ENCODE peak calls at places on chromosome 7, in eight cellular contexts. P is tibial nerve, R is heart right ventricle, O is astrocyte of the cerebellum, H is HCT116, Z is HFF-Myc, F is WERI-Rb-1, X is neural progenitor cell. S is an unnamed sample.

GRCh38 chr7:78377532-78377931 is 579.0 kb downstream of the PHTF2 start:
- DNase-seq in P (no peak), R (no peak), O (no peak), H (no peak), Z (no peak), F (no peak), X (no peak), S (no peak)

GRCh38 chr7:49775065-49775948 is 1.9 kb downstream of the VWC2 start:
- DNase-seq in P (no peak), R (peak), O (no peak), H (no peak), Z (no peak), F (peak), X (peak), S (no peak)

GRCh38 chr7:32206987-32207386 is 136.8 kb upstream of the PDE1C start:
- DNase-seq in P (no peak), R (peak), O (peak), H (no peak), Z (no peak), F (peak), X (peak), S (no peak)

GRCh38 chr7:47664650-47665049 is 82.7 kb upstream of the TNS3 start:
- DNase-seq in P (no peak), R (no peak), O (no peak), H (no peak), Z (no peak), F (no peak), X (no peak), S (peak)

GRCh38 chr7:98105942-98106544 is 619 bp upstream of the LMTK2 start:
- DNase-seq in P (no peak), R (no peak), O (no peak), H (no peak), Z (no peak), F (no peak), X (peak), S (no peak)

GRCh38 chr7:41942468-41943097 is 239.7 kb upstream of the INHBA start:
- DNase-seq in P (no peak), R (no peak), O (no peak), H (no peak), Z (no peak), F (no peak), X (peak), S (peak)

GRCh38 chr7:138842111-138842510 is 44.1 kb upstream of the ATP6V0A4 start:
- DNase-seq in P (no peak), R (no peak), O (peak), H (no peak), Z (peak), F (peak), X (peak), S (no peak)

GRCh38 chr7:111532625-111533024 is 29.7 kb downstream of the IMMP2L start:
- DNase-seq in P (no peak), R (no peak), O (no peak), H (no peak), Z (no peak), F (no peak), X (no peak), S (no peak)

GRCh38 chr7:101702362-101702850 is 73.3 kb upstream of the MYL10 start:
- DNase-seq in P (no peak), R (no peak), O (no peak), H (peak), Z (no peak), F (no peak), X (no peak), S (no peak)

GRCh38 chr7:101996131-101996691 is 178.8 kb downstream of the CUX1 start:
- DNase-seq in P (no peak), R (no peak), O (no peak), H (no peak), Z (no peak), F (no peak), X (no peak), S (no peak)

GRCh38 chr7:102321351-102322201 is 34.7 kb downstream of the SPDYE6 start:
- DNase-seq in P (peak), R (peak), O (no peak), H (no peak), Z (no peak), F (no peak), X (peak), S (no peak)

DNA sequence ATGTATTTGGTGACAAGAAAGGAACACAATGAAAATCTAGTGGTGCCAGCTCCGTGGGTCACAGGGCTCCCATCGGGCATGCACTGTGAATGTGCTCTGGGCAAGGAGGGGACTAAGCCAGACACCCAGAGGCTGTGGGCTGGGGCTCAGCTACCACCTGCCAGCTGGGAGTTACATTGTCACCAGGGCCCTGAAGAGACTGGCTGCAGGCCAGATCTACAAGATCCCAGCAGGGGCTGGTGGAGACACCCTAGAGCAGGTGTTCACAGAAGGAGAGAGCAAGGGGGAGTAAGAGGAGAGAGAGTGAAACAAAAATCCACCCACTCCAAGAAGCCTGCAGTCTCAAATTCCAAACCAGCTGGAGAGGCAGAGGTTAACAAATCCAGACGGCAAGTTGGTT is 116.6 kb upstream of the ADCY1 start:
- DNase-seq in P (no peak), R (no peak), O (no peak), H (no peak), Z (no peak), F (no peak), X (no peak), S (no peak)
- H3K4me3 ChIP-seq in P (no peak), R (no peak), O (no peak), H (no peak), Z (no peak), F (no peak), X (no peak), S (no peak)

GRCh38 chr7:1449501-1449900 is 9.8 kb downstream of the MICALL2 start:
- DNase-seq in P (no peak), R (no peak), O (no peak), H (no peak), Z (no peak), F (no peak), X (no peak), S (no peak)

GRCh38 chr7:1449951-1450350 is 9.3 kb downstream of the MICALL2 start:
- DNase-seq in P (no peak), R (no peak), O (no peak), H (no peak), Z (no peak), F (no peak), X (no peak), S (no peak)

GRCh38 chr7:1447551-1448244 is 11.6 kb downstream of the MICALL2 start:
- DNase-seq in P (no peak), R (no peak), O (no peak), H (no peak), Z (no peak), F (no peak), X (no peak), S (no peak)

GRCh38 chr7:1450431-1450830 is 8.8 kb downstream of the MICALL2 start:
- DNase-seq in P (no peak), R (no peak), O (no peak), H (no peak), Z (no peak), F (no peak), X (no peak), S (no peak)

GRCh38 chr7:1448958-1449357 is 10.3 kb downstream of the MICALL2 start:
- DNase-seq in P (no peak), R (no peak), O (no peak), H (no peak), Z (no peak), F (no peak), X (no peak), S (no peak)
- H3K4me3 ChIP-seq in P (no peak), R (no peak), O (no peak), H (no peak), Z (no peak), F (no peak), X (no peak), S (no peak)

DNA sequence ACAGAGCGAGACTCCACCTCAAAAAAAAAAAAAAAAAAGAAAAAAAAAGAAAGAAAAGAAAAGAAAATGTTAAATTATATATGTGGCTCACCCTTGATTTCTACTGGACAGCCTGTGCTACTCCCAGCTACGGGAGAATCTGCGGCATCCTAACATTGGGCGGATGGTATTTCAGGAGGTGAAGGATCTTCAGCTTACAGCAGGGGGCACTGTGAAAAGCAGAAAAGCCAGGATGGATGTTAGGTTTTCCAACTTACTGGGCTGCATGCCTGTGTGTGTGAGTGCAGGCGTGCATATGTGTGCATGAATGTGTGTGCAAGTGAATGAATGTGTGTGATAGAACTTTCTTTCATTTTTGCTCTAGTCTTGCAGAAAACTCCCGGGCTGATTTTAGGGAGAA is 1066.5 kb downstream of the TYW1 start:
- DNase-seq in P (no peak), R (no peak), O (no peak), H (no peak), Z (no peak), F (peak), X (peak), S (no peak)
- H3K4me3 ChIP-seq in P (no peak), R (no peak), O (no peak), H (no peak), Z (no peak), F (no peak), X (no peak), S (no peak)

GRCh38 chr7:99229234-99229633 is 21.3 kb upstream of the KPNA7 start:
- DNase-seq in P (no peak), R (no peak), O (no peak), H (no peak), Z (no peak), F (no peak), X (no peak), S (no peak)

GRCh38 chr7:99221866-99222265 is 14.0 kb upstream of the KPNA7 start:
- DNase-seq in P (no peak), R (no peak), O (no peak), H (no peak), Z (no peak), F (no peak), X (no peak), S (no peak)

GRCh38 chr7:99219985-99220384 is 12.1 kb upstream of the KPNA7 start:
- DNase-seq in P (no peak), R (no peak), O (no peak), H (no peak), Z (no peak), F (no peak), X (no peak), S (no peak)

GRCh38 chr7:99219185-99219767 is 11.4 kb upstream of the KPNA7 start:
- DNase-seq in P (no peak), R (no peak), O (no peak), H (no peak), Z (no peak), F (no peak), X (no peak), S (no peak)

GRCh38 chr7:99224263-99224947 is 16.5 kb upstream of the KPNA7 start:
- DNase-seq in P (no peak), R (no peak), O (no peak), H (peak), Z (no peak), F (no peak), X (no peak), S (no peak)
- H3K4me3 ChIP-seq in P (no peak), R (no peak), O (no peak), H (peak), Z (no peak), F (no peak), X (no peak), S (no peak)

GRCh38 chr7:84191842-84192241 is 2.7 kb downstream of the SEMA3A start:
- DNase-seq in P (no peak), R (no peak), O (no peak), H (no peak), Z (no peak), F (no peak), X (no peak), S (no peak)
- H3K4me3 ChIP-seq in P (no peak), R (no peak), O (peak), H (no peak), Z (peak), F (no peak), X (peak), S (no peak)

GRCh38 chr7:36777855-36778254 is 53.6 kb upstream of the AOAH start:
- DNase-seq in P (no peak), R (no peak), O (no peak), H (no peak), Z (no peak), F (no peak), X (no peak), S (no peak)
- H3K4me3 ChIP-seq in P (no peak), R (no peak), O (no peak), H (no peak), Z (no peak), F (no peak), X (no peak), S (no peak)

DNA sequence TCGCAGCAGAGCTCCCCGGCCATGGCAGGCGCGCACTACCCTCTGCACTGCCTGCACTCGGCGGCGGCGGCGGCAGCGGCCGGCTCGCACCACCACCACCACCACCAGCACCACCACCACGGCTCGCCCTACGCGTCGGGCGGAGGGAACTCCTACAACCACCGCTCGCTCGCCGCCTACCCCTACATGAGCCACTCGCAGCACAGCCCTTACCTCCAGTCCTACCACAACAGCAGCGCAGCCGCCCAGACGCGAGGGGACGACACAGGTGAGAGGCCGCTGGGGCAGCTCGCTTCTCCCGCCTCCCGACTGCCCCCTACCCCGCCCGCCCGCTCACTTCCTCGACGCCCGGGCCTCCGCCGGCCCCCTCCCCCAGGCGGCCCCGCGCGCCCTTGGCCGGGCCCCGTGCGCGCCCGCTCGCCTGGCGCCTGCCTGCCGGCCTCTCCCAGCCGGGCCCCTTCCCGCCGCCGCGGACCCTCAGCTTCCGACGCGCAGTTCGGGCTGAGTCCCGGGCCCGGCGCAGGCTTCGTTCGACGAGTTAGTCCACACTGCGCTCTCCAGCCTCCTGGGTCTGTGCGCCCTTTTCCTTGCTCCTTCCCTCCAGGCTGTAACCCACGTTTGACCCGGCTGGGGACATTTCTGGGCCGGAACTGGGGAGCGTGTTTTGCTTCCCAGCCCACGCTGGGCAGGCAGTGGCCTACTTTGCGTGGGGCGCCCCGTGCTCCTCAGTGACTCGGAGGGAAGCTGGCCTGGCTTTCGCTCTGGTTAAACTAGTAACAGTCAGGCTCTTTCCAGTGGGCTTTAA is 995 bp downstream of the DLX6 start:
- DNase-seq in P (no peak), R (no peak), O (no peak), H (no peak), Z (no peak), F (peak), X (peak), S (no peak)
- H3K4me3 ChIP-seq in P (peak), R (peak), O (peak), H (no peak), Z (peak), F (peak), X (peak), S (no peak)